ENCODE peak calls at places on chromosomes 16 and 17, in five cellular contexts. O is H9, K is mesendoderm, I is neuronal stem cell, N is IMR-90. A is an unnamed sample.

GRCh38 chr16:89586853-89587252 is 11.3 kb downstream of the CPNE7 start:
- DNase-seq in O (no peak), K (no peak), I (no peak), N (no peak), A (no peak)

GRCh38 chr16:54655171-54655590 is 275.5 kb upstream of the IRX5 start:
- DNase-seq in O (no peak), K (peak; percentile 39), I (no peak), N (no peak), A (no peak)

GRCh38 chr17:75712480-75712879 is 8.8 kb upstream of the ITGB4 start:
- DNase-seq in O (no peak), K (no peak), I (no peak), N (no peak), A (no peak)

GRCh38 chr16:10736926-10737625 is 6.6 kb upstream of the NUBP1 start:
- DNase-seq in O (peak; percentile 60), K (peak; percentile 66), I (peak; percentile 69), N (peak; percentile 61), A (peak; percentile 68)

GRCh38 chr17:46822388-46822921 is 4.0 kb upstream of the WNT3 start:
- DNase-seq in O (peak; percentile 90), K (no peak), I (no peak), N (no peak), A (no peak)

GRCh38 chr16:87438611-87438985 is 46.5 kb downstream of the MAP1LC3B start:
- DNase-seq in O (no peak), K (no peak), I (no peak), N (no peak), A (no peak)

GRCh38 chr17:35896011-35896587 is 15.9 kb upstream of the CCL5 start:
- DNase-seq in O (no peak), K (no peak), I (no peak), N (no peak), A (peak; percentile 9)

GRCh38 chr16:27374794-27375499 is 27.0 kb upstream of the IL21R start:
- DNase-seq in O (peak; percentile 97), K (peak; percentile 99), I (peak; percentile 68), N (peak; percentile 80), A (peak; percentile 91)

GRCh38 chr17:31740611-31741082 is 118.4 kb downstream of the COPRS start:
- DNase-seq in O (no peak), K (peak; percentile 11), I (no peak), N (peak; percentile 91), A (peak; percentile 71)

GRCh38 chr16:4580245-4580644 is 24.1 kb downstream of the C16orf96 start:
- DNase-seq in O (no peak), K (no peak), I (no peak), N (no peak), A (no peak)

GRCh38 chr17:73536700-73537680 is 107.3 kb downstream of the SDK2 start:
- DNase-seq in O (no peak), K (peak; percentile 79), I (peak; percentile 29), N (no peak), A (no peak)

GRCh38 chr17:41919840-41920579 is 1.3 kb upstream of the ACLY start:
- DNase-seq in O (peak; percentile 62), K (peak; percentile 86), I (no peak), N (peak; percentile 33), A (no peak)

GRCh38 chr17:4598776-4599504 is 14.6 kb downstream of the SMTNL2 start:
- DNase-seq in O (no peak), K (no peak), I (no peak), N (peak; percentile 51), A (peak; percentile 50)

GRCh38 chr17:49707246-49707607 is 537 bp downstream of the SLC35B1 start:
- DNase-seq in O (no peak), K (peak; percentile 34), I (no peak), N (no peak), A (peak; percentile 28)

GRCh38 chr16:51286272-51286671 is 135.2 kb upstream of the SALL1 start:
- DNase-seq in O (no peak), K (no peak), I (no peak), N (no peak), A (no peak)

GRCh38 chr17:2173005-2173404 is 118.1 kb downstream of the HIC1 start:
- DNase-seq in O (no peak), K (no peak), I (no peak), N (peak; percentile 61), A (peak; percentile 90)

GRCh38 chr17:57532966-57533365 is 212.1 kb downstream of the CCDC182 start:
- DNase-seq in O (no peak), K (no peak), I (no peak), N (no peak), A (no peak)

GRCh38 chr17:57535652-57536018 is 209.5 kb downstream of the CCDC182 start:
- DNase-seq in O (no peak), K (no peak), I (no peak), N (no peak), A (no peak)

GRCh38 chr17:57532556-57532955 is 212.5 kb downstream of the CCDC182 start:
- DNase-seq in O (no peak), K (no peak), I (no peak), N (no peak), A (no peak)

GRCh38 chr17:57534863-57535651 is 210.0 kb downstream of the CCDC182 start:
- DNase-seq in O (no peak), K (peak; percentile 59), I (no peak), N (no peak), A (peak; percentile 40)

GRCh38 chr17:57533684-57534305 is 211.3 kb downstream of the CCDC182 start:
- DNase-seq in O (no peak), K (no peak), I (no peak), N (no peak), A (no peak)
- H2BK120ac ChIP-seq in O (no peak overlapping the region), K (no peak overlapping the region), I (no peak overlapping the region), N (no peak overlapping the region), A (no peak overlapping the region)

GRCh38 chr17:78391843-78392242 is 13.4 kb downstream of the PGS1 start:
- DNase-seq in O (no peak), K (no peak), I (no peak), N (peak; percentile 89), A (peak; percentile 86)

GRCh38 chr17:78391051-78391431 is 12.6 kb downstream of the PGS1 start:
- DNase-seq in O (no peak), K (no peak), I (no peak), N (no peak), A (no peak)

GRCh38 chr17:78384479-78385175 is 6.2 kb downstream of the PGS1 start:
- DNase-seq in O (no peak), K (no peak), I (no peak), N (no peak), A (no peak)

GRCh38 chr17:78390241-78391050 is 12.0 kb downstream of the PGS1 start:
- DNase-seq in O (peak; percentile 62), K (peak; percentile 96), I (no peak), N (peak; percentile 100), A (peak; percentile 100)

DNA sequence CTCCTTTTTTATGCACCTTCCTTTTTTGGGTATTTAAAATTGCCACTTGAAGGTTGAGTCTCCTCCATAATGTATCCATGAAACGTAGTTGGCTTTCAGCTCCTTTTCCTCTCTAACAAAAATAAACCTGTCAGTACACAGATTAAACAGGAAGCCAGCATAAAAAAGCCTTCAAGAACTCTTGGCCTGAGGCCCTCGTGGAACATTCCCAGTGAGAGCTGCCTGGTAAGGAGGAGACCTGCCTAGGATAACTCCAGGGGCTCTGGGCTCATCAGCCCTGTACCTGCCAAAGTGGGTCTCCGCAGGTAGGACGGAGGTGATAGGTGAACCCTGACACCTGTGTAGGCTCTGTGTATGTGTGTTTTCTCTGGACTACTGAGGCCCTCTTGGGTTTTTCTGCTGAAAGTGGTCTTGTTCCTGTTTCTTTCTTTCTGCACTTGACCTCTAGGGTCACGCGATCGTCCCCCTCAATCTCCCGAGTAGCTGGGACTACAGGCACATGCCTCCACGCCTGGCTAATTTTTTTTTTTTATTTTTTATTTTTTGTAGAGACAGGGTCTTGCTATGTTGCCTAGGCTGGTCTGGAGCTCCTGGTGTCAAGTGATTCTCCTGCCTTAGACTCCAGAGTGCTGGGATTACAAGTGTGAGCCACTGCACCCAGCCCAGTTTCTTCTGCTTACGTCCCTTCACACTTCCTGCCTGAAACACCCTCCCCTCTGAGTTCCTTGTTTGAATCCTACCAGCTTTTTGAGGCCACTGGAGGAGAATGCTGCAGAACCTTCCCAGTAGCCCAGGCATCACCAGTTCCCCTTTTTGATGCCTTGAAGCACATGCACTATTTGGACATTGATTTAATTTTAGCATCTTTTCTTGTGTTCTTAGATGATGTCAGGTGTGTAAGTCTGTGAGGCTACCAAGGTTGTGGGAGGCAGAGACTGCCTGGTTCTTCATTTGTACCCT is 9.8 kb downstream of the PGS1 start:
- DNase-seq in O (no peak), K (no peak), I (no peak), N (peak; percentile 89), A (peak; percentile 74)
- H3K4me1 ChIP-seq in O (peaks cover 12% of the 10 kb centered on the region), K (peaks cover 9% of the 10 kb centered on the region), I (peaks cover 12% of the 10 kb centered on the region), N (peaks cover 50% of the 10 kb centered on the region), A (peaks cover 54% of the 10 kb centered on the region)

GRCh38 chr17:29571883-29572681 is 3.6 kb downstream of the TP53I13 start:
- DNase-seq in O (peak; percentile 35), K (no peak), I (no peak), N (no peak), A (no peak)

GRCh38 chr17:29573558-29573870 is 5.0 kb downstream of the TP53I13 start:
- DNase-seq in O (peak; percentile 30), K (no peak), I (no peak), N (no peak), A (no peak)

GRCh38 chr17:29572691-29573557 is 4.4 kb downstream of the TP53I13 start:
- DNase-seq in O (peak; percentile 68), K (no peak), I (peak; percentile 54), N (peak; percentile 56), A (peak; percentile 74)

GRCh38 chr17:29570521-29570920 is 2.0 kb downstream of the TP53I13 start:
- DNase-seq in O (no peak), K (no peak), I (no peak), N (no peak), A (no peak)

GRCh38 chr17:29571486-29571882 is 3.0 kb downstream of the TP53I13 start:
- DNase-seq in O (no peak), K (no peak), I (no peak), N (no peak), A (no peak)
- H2BK120ac ChIP-seq in O (no peak overlapping the region), K (no peak overlapping the region), I (peak overlapping the region; percentile 28), N (no peak overlapping the region), A (no peak overlapping the region)

DNA sequence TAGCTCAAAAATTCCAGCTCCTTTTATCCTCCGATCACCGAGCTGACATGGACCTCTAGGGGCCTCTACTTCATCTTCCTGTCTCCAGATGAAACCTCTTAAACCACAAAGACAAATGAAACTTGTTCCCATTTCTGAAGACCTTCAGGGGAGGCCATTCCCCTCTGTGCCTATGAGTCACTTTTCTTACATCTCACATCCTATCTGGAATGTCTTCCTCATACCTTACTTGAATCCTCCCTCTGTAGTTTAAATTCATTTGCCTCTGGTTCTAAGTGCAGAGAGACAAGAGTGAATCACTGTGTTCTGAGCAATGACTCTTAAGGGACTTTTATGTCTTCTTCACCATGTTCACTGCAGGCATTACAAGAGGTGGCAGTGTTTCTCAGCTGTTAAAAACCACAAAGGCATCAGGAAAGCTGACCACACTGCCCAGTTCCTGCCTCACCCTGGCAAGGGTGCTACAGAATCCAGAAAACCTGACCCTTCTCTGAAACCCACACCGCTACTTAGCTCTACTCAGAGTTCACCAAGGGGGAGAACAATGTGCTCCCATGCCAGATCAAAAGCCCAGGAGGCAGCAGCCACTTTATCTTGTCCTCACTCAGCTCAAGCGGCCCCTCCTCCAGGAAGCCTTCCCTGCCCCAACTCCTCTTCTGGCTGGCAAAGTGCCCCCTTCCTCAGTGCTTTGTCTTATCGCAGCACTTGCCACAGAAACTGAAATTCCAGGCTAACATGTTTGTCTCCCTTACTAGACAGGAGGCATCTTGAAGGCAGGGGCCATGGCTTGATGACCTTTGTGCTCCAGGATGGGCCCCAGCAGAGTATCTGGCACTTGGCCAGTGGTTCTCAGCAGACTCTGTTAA is 6.4 kb downstream of the CUEDC1 start:
- DNase-seq in O (no peak), K (peak; percentile 97), I (no peak), N (peak; percentile 96), A (peak; percentile 98)
- H3K4me1 ChIP-seq in O (peaks cover 5% of the 10 kb centered on the region), K (peaks cover 25% of the 10 kb centered on the region), I (peaks cover 45% of the 10 kb centered on the region), N (peaks cover 33% of the 10 kb centered on the region), A (peaks cover 44% of the 10 kb centered on the region)